ENCODE peak calls at places on chromosomes 11 and 22, in ten cellular contexts. D is activated CD4-positive, alpha-beta T cell treated with anti-CD3 and anti-CD28 coated beads for 36 hours; N is AG08395; O is body of pancreas; Q is NCI-H774; M is stimulated activated naive CD8-positive, alpha-beta T cell treated with anti-CD3 and anti-CD28 coated beads, Interleukin-15, Interleukin-2, amounts not matched to agents 100 U/mL and 50 U/mL, for 24 hours; Y is lower lobe of right lung; L is osteocyte; T is activated naive CD4-positive, alpha-beta T cell; P is stimulated activated CD8-positive, alpha-beta memory T cell treated with anti-CD3 and anti-CD28 coated beads, Interleukin-2, amount 100 ng/mL, for 48 hours. C is an unnamed sample.

GRCh38 chr22:44224166-44224565 is 43.4 kb downstream of the PARVG start:
- DNase-seq in L (peak), T (no peak), P (no peak), Y (no peak), Q (no peak), M (no peak), O (no peak), D (no peak), N (no peak), C (no peak)

GRCh38 chr11:27401280-27401679 is 38.3 kb upstream of the CCDC34 start:
- DNase-seq in D (no peak), Q (no peak), P (no peak), N (no peak), Y (no peak), L (no peak), M (no peak), T (no peak), O (no peak), C (no peak)

GRCh38 chr22:31082606-31083376 is 1.7 kb downstream of the SMTN start:
- DNase-seq in N (peak), M (peak), Y (no peak), P (peak), O (peak), Q (no peak), L (no peak), T (peak), D (peak), C (peak)

GRCh38 chr11:2796508-2797180 is 88.9 kb downstream of the CDKN1C start:
- DNase-seq in L (peak), O (peak), Q (no peak), M (no peak), Y (peak), T (no peak), P (no peak), D (peak), N (no peak), C (no peak)

GRCh38 chr11:75982309-75982708 is 167.3 kb downstream of the UVRAG start:
- DNase-seq in P (no peak), M (no peak), N (no peak), Q (no peak), T (no peak), Y (no peak), O (no peak), L (no peak), D (no peak), C (no peak)

GRCh38 chr11:123903932-123904331 is 2.0 kb downstream of the OR8D4 start:
- DNase-seq in M (no peak), Y (no peak), T (no peak), P (no peak), O (no peak), D (no peak), L (no peak), N (no peak), Q (no peak), C (no peak)

GRCh38 chr22:23220485-23221350 is 40.4 kb downstream of the BCR start:
- DNase-seq in D (peak), N (peak), T (no peak), P (no peak), M (no peak), Y (peak), L (no peak), O (no peak), Q (no peak), C (no peak)

GRCh38 chr11:296206-296975 is 2.9 kb downstream of the IFITM5 start:
- DNase-seq in P (no peak), N (no peak), Q (no peak), T (no peak), Y (peak), L (no peak), D (peak), M (no peak), O (peak), C (no peak)

GRCh38 chr11:116791002-116791812 is 472 bp downstream of the APOA5 start:
- DNase-seq in M (peak), N (peak), D (peak), P (peak), T (peak), L (peak), Q (peak), O (peak), Y (peak), C (peak)

GRCh38 chr11:67415501-67416304 is at the start of gene CARNS1:
- DNase-seq in Y (no peak), L (no peak), Q (no peak), O (peak), M (peak), N (no peak), P (no peak), D (peak), T (no peak), C (peak)

GRCh38 chr11:110056956-110057355 is 36.2 kb upstream of the ZC3H12C start:
- DNase-seq in N (no peak), P (no peak), L (no peak), O (no peak), D (no peak), Y (no peak), T (no peak), Q (no peak), M (no peak), C (no peak)

GRCh38 chr11:130516175-130516867 is 67.9 kb downstream of the ADAMTS15 start:
- DNase-seq in Y (no peak), O (no peak), T (no peak), M (no peak), D (no peak), Q (no peak), P (no peak), N (no peak), L (peak), C (no peak)

GRCh38 chr22:45640941-45641621 is 30.6 kb upstream of the ATXN10 start:
- DNase-seq in Y (no peak), Q (no peak), P (no peak), T (no peak), O (no peak), D (no peak), M (no peak), N (no peak), L (peak), C (no peak)

GRCh38 chr22:40855104-40855959 is 1.1 kb downstream of the ST13 start:
- DNase-seq in D (peak), Q (no peak), O (no peak), M (peak), P (no peak), N (no peak), L (no peak), T (no peak), Y (no peak), C (no peak)

GRCh38 chr11:33463059-33463458 is 205.9 kb downstream of the HIPK3 start:
- DNase-seq in T (no peak), N (no peak), P (no peak), O (no peak), L (no peak), Y (no peak), D (no peak), Q (no peak), M (no peak), C (no peak)

GRCh38 chr11:36333897-36334296 is 37.8 kb downstream of the PRR5L start:
- DNase-seq in L (no peak), Y (no peak), M (no peak), O (no peak), N (peak), P (no peak), Q (no peak), T (no peak), D (peak), C (no peak)

GRCh38 chr11:79170289-79170688 is 270.5 kb downstream of the TENM4 start:
- DNase-seq in P (no peak), D (no peak), T (no peak), Q (no peak), N (no peak), O (no peak), M (no peak), Y (no peak), L (no peak), C (no peak)

GRCh38 chr11:119207300-119207570 is 1.1 kb downstream of the CBL start:
- DNase-seq in D (no peak), Q (no peak), T (no peak), M (no peak), O (no peak), N (no peak), Y (no peak), L (no peak), P (no peak), C (no peak)

GRCh38 chr11:46117842-46118241 is 3.4 kb downstream of the PHF21A start:
- DNase-seq in D (no peak), T (no peak), Y (no peak), M (no peak), N (no peak), Q (no peak), P (no peak), O (no peak), L (no peak), C (no peak)

GRCh38 chr11:844693-845644 is 2.3 kb downstream of the TSPAN4 start:
- DNase-seq in Q (no peak), T (no peak), D (peak), O (peak), L (peak), P (no peak), Y (peak), N (peak), M (peak), C (peak)

GRCh38 chr11:28598531-28598930 is 490.3 kb downstream of the METTL15 start:
- DNase-seq in D (no peak), P (no peak), M (no peak), O (no peak), N (no peak), Y (no peak), L (no peak), T (no peak), Q (no peak), C (no peak)

GRCh38 chr22:43829448-43829821 is 17.3 kb upstream of the EFCAB6 start:
- DNase-seq in T (no peak), N (peak), O (no peak), D (no peak), L (no peak), P (no peak), Q (no peak), M (no peak), Y (peak), C (no peak)

GRCh38 chr22:44365196-44365802 is 52.5 kb upstream of the SHISAL1 start:
- DNase-seq in L (no peak), Y (peak), P (no peak), M (no peak), O (no peak), N (no peak), T (no peak), D (no peak), Q (no peak), C (no peak)

GRCh38 chr22:41180926-41181325 is 24.2 kb upstream of the L3MBTL2 start:
- DNase-seq in Y (no peak), O (no peak), N (no peak), L (peak), P (no peak), Q (no peak), D (no peak), T (no peak), M (no peak), C (no peak)

GRCh38 chr11:44728491-44728910 is 1.7 kb downstream of the TSPAN18 start:
- DNase-seq in N (no peak), Q (no peak), L (no peak), T (no peak), M (no peak), D (no peak), O (no peak), P (no peak), Y (no peak), C (no peak)

GRCh38 chr22:49961601-49962011 is 1.0 kb downstream of the PIM3 start:
- DNase-seq in Q (no peak), L (no peak), O (no peak), Y (peak), M (no peak), D (no peak), T (no peak), N (no peak), P (no peak), C (no peak)

GRCh38 chr11:131894615-131895544 is 524.5 kb downstream of the NTM start:
- DNase-seq in T (no peak), Q (no peak), N (no peak), P (no peak), O (no peak), L (no peak), M (no peak), D (no peak), Y (no peak), C (no peak)

GRCh38 chr22:46073683-46074504 is 76.4 kb upstream of the PPARA start:
- DNase-seq in L (no peak), P (no peak), N (no peak), Y (peak), M (no peak), Q (no peak), D (no peak), T (no peak), O (peak), C (peak)

GRCh38 chr22:18035740-18036139 is 11.4 kb upstream of the MICAL3 start:
- DNase-seq in Q (no peak), T (no peak), M (no peak), D (no peak), Y (peak), L (no peak), P (no peak), O (peak), N (no peak), C (peak)

GRCh38 chr11:125455851-125456250 is 40.2 kb downstream of the FEZ1 start:
- DNase-seq in Y (no peak), Q (no peak), P (no peak), D (no peak), L (peak), O (no peak), T (no peak), M (no peak), N (no peak), C (no peak)

GRCh38 chr22:33803371-33803770 is 116.9 kb downstream of the LARGE1 start:
- DNase-seq in N (peak), Y (no peak), O (no peak), T (no peak), L (no peak), M (no peak), D (no peak), Q (no peak), P (no peak), C (no peak)

GRCh38 chr22:37202706-37203105 is 9.6 kb downstream of the SSTR3 start:
- DNase-seq in P (no peak), Y (peak), N (no peak), T (no peak), Q (no peak), O (no peak), M (no peak), L (no peak), D (peak), C (no peak)

GRCh38 chr22:24521791-24522245 is 26.7 kb downstream of the UPB1 start:
- DNase-seq in Y (peak), O (peak), D (peak), N (peak), Q (peak), L (no peak), M (peak), P (no peak), T (no peak), C (peak)

GRCh38 chr22:40679249-40679963 is at the start of gene MCHR1:
- DNase-seq in Q (no peak), T (no peak), P (no peak), O (no peak), M (no peak), N (peak), L (no peak), Y (no peak), D (peak), C (peak)

GRCh38 chr11:3223932-3224729 is 5.5 kb upstream of the MRGPRG start:
- DNase-seq in Y (no peak), D (no peak), O (no peak), T (no peak), N (no peak), M (no peak), Q (no peak), P (no peak), L (peak), C (no peak)

GRCh38 chr11:34358258-34358665 is 452 bp upstream of the ABTB2 start:
- DNase-seq in O (peak), Q (peak), L (no peak), Y (no peak), T (peak), N (no peak), D (no peak), M (no peak), P (peak), C (peak)